ENCODE peak calls at places on chromosomes 5 and 9, in seven cellular contexts. One of them, this sample, is unnamed.

GRCh38 chr9:70113403-70114022 is 69.9 kb downstream of the MAMDC2 start:
- DNase-seq in aorta: peak; percentile 71
- DNase-seq in EL: peak; percentile 66
- DNase-seq in epithelial cell of esophagus: peak; percentile 79
- DNase-seq in pancreas: peak; percentile 41
- DNase-seq in activated T-helper 1 cell treated with Interleukin-2 at 50 U/mL for 16 hours: no peak
- DNase-seq in bronchial epithelial cell: peak; percentile 62
- DNase-seq in this sample: no peak

GRCh38 chr9:91207481-91207888 is 154.2 kb downstream of the AUH start:
- DNase-seq in aorta: no peak
- DNase-seq in EL: peak; percentile 22
- DNase-seq in epithelial cell of esophagus: no peak
- DNase-seq in pancreas: no peak
- DNase-seq in activated T-helper 1 cell treated with Interleukin-2 at 50 U/mL for 16 hours: no peak
- DNase-seq in bronchial epithelial cell: no peak
- DNase-seq in this sample: no peak

GRCh38 chr9:95506438-95506691 is 10.4 kb downstream of the PTCH1 start:
- DNase-seq in aorta: peak; percentile 53
- DNase-seq in EL: peak; percentile 53
- DNase-seq in epithelial cell of esophagus: peak; percentile 37
- DNase-seq in pancreas: peak; percentile 23
- DNase-seq in activated T-helper 1 cell treated with Interleukin-2 at 50 U/mL for 16 hours: no peak
- DNase-seq in bronchial epithelial cell: peak; percentile 21
- DNase-seq in this sample: no peak

GRCh38 chr9:87063883-87064282 is 116.6 kb upstream of the GAS1 start:
- DNase-seq in aorta: peak; percentile 53
- DNase-seq in EL: peak; percentile 62
- DNase-seq in epithelial cell of esophagus: peak; percentile 19
- DNase-seq in pancreas: no peak
- DNase-seq in activated T-helper 1 cell treated with Interleukin-2 at 50 U/mL for 16 hours: no peak
- DNase-seq in bronchial epithelial cell: peak; percentile 15
- DNase-seq in this sample: no peak

GRCh38 chr5:168667301-168667859 is 88.2 kb upstream of the PANK3 start:
- DNase-seq in aorta: no peak
- DNase-seq in EL: no peak
- DNase-seq in epithelial cell of esophagus: no peak
- DNase-seq in pancreas: no peak
- DNase-seq in activated T-helper 1 cell treated with Interleukin-2 at 50 U/mL for 16 hours: no peak
- DNase-seq in bronchial epithelial cell: no peak
- DNase-seq in this sample: no peak

GRCh38 chr9:81915801-81916505 is 12.3 kb upstream of the SPATA31D4 start:
- DNase-seq in aorta: no peak
- DNase-seq in EL: no peak
- DNase-seq in epithelial cell of esophagus: no peak
- DNase-seq in pancreas: no peak
- DNase-seq in activated T-helper 1 cell treated with Interleukin-2 at 50 U/mL for 16 hours: no peak
- DNase-seq in bronchial epithelial cell: no peak
- DNase-seq in this sample: no peak

GRCh38 chr5:174159327-174160247 is 114.1 kb downstream of the NSG2 start:
- DNase-seq in aorta: no peak
- DNase-seq in EL: peak; percentile 83
- DNase-seq in epithelial cell of esophagus: peak; percentile 40
- DNase-seq in pancreas: no peak
- DNase-seq in activated T-helper 1 cell treated with Interleukin-2 at 50 U/mL for 16 hours: no peak
- DNase-seq in bronchial epithelial cell: peak; percentile 51
- DNase-seq in this sample: no peak

GRCh38 chr9:126128494-126129142 is 198.0 kb upstream of the MVB12B start:
- DNase-seq in aorta: no peak
- DNase-seq in EL: no peak
- DNase-seq in epithelial cell of esophagus: no peak
- DNase-seq in pancreas: no peak
- DNase-seq in activated T-helper 1 cell treated with Interleukin-2 at 50 U/mL for 16 hours: no peak
- DNase-seq in bronchial epithelial cell: no peak
- DNase-seq in this sample: no peak

GRCh38 chr9:94111446-94111845 is 27.2 kb downstream of the PTPDC1 start:
- DNase-seq in aorta: no peak
- DNase-seq in EL: no peak
- DNase-seq in epithelial cell of esophagus: no peak
- DNase-seq in pancreas: no peak
- DNase-seq in activated T-helper 1 cell treated with Interleukin-2 at 50 U/mL for 16 hours: no peak
- DNase-seq in bronchial epithelial cell: no peak
- DNase-seq in this sample: no peak

GRCh38 chr9:115264333-115264732 is 146.4 kb upstream of the TNC start:
- DNase-seq in aorta: no peak
- DNase-seq in EL: peak; percentile 79
- DNase-seq in epithelial cell of esophagus: no peak
- DNase-seq in pancreas: no peak
- DNase-seq in activated T-helper 1 cell treated with Interleukin-2 at 50 U/mL for 16 hours: no peak
- DNase-seq in bronchial epithelial cell: no peak
- DNase-seq in this sample: no peak

GRCh38 chr5:115243412-115243811 is 19.3 kb downstream of the PGGT1B start:
- DNase-seq in aorta: no peak
- DNase-seq in EL: peak; percentile 10
- DNase-seq in epithelial cell of esophagus: peak; percentile 63
- DNase-seq in pancreas: no peak
- DNase-seq in activated T-helper 1 cell treated with Interleukin-2 at 50 U/mL for 16 hours: no peak
- DNase-seq in bronchial epithelial cell: peak; percentile 85
- DNase-seq in this sample: no peak

GRCh38 chr5:171152382-171152781 is 156.7 kb upstream of the TLX3 start:
- DNase-seq in aorta: no peak
- DNase-seq in EL: peak; percentile 39
- DNase-seq in epithelial cell of esophagus: peak; percentile 52
- DNase-seq in pancreas: no peak
- DNase-seq in activated T-helper 1 cell treated with Interleukin-2 at 50 U/mL for 16 hours: no peak
- DNase-seq in bronchial epithelial cell: peak; percentile 52
- DNase-seq in this sample: no peak

GRCh38 chr9:71506821-71507220 is 261.5 kb downstream of the CEMIP2 start:
- DNase-seq in aorta: no peak
- DNase-seq in EL: peak; percentile 45
- DNase-seq in epithelial cell of esophagus: peak; percentile 97
- DNase-seq in pancreas: no peak
- DNase-seq in activated T-helper 1 cell treated with Interleukin-2 at 50 U/mL for 16 hours: no peak
- DNase-seq in bronchial epithelial cell: peak; percentile 97
- DNase-seq in this sample: no peak

GRCh38 chr5:127343866-127344265 is 53.3 kb downstream of the MEGF10 start:
- DNase-seq in aorta: no peak
- DNase-seq in EL: no peak
- DNase-seq in epithelial cell of esophagus: no peak
- DNase-seq in pancreas: no peak
- DNase-seq in activated T-helper 1 cell treated with Interleukin-2 at 50 U/mL for 16 hours: no peak
- DNase-seq in bronchial epithelial cell: no peak
- DNase-seq in this sample: no peak

GRCh38 chr5:147075187-147075586 is 159.6 kb upstream of the STK32A start:
- DNase-seq in aorta: no peak
- DNase-seq in EL: no peak
- DNase-seq in epithelial cell of esophagus: peak; percentile 11
- DNase-seq in pancreas: no peak
- DNase-seq in activated T-helper 1 cell treated with Interleukin-2 at 50 U/mL for 16 hours: no peak
- DNase-seq in bronchial epithelial cell: peak; percentile 24
- DNase-seq in this sample: no peak

GRCh38 chr5:57172466-57172961 is 1.3 kb upstream of the GPBP1 start:
- DNase-seq in aorta: no peak
- DNase-seq in EL: peak; percentile 25
- DNase-seq in epithelial cell of esophagus: peak; percentile 45
- DNase-seq in pancreas: no peak
- DNase-seq in activated T-helper 1 cell treated with Interleukin-2 at 50 U/mL for 16 hours: no peak
- DNase-seq in bronchial epithelial cell: peak; percentile 55
- DNase-seq in this sample: no peak

GRCh38 chr9:134328841-134329575 is 2.8 kb downstream of the RXRA start:
- DNase-seq in aorta: peak; percentile 78
- DNase-seq in EL: peak; percentile 24
- DNase-seq in epithelial cell of esophagus: peak; percentile 50
- DNase-seq in pancreas: no peak
- DNase-seq in activated T-helper 1 cell treated with Interleukin-2 at 50 U/mL for 16 hours: no peak
- DNase-seq in bronchial epithelial cell: peak; percentile 39
- DNase-seq in this sample: no peak

GRCh38 chr9:89805726-89806125 is 200.9 kb downstream of the GADD45G start:
- DNase-seq in aorta: no peak
- DNase-seq in EL: no peak
- DNase-seq in epithelial cell of esophagus: no peak
- DNase-seq in pancreas: no peak
- DNase-seq in activated T-helper 1 cell treated with Interleukin-2 at 50 U/mL for 16 hours: no peak
- DNase-seq in bronchial epithelial cell: no peak
- DNase-seq in this sample: no peak

GRCh38 chr9:24516463-24516862 is 29.2 kb downstream of the IZUMO3 start:
- DNase-seq in aorta: no peak
- DNase-seq in EL: no peak
- DNase-seq in epithelial cell of esophagus: no peak
- DNase-seq in pancreas: no peak
- DNase-seq in activated T-helper 1 cell treated with Interleukin-2 at 50 U/mL for 16 hours: no peak
- DNase-seq in bronchial epithelial cell: no peak
- DNase-seq in this sample: no peak

GRCh38 chr5:35160486-35161116 is 69.7 kb downstream of the PRLR start:
- DNase-seq in aorta: no peak
- DNase-seq in EL: no peak
- DNase-seq in epithelial cell of esophagus: no peak
- DNase-seq in pancreas: no peak
- DNase-seq in activated T-helper 1 cell treated with Interleukin-2 at 50 U/mL for 16 hours: no peak
- DNase-seq in bronchial epithelial cell: no peak
- DNase-seq in this sample: no peak

GRCh38 chr5:170817195-170817594 is 33.7 kb downstream of the GABRP start:
- DNase-seq in aorta: no peak
- DNase-seq in EL: no peak
- DNase-seq in epithelial cell of esophagus: no peak
- DNase-seq in pancreas: no peak
- DNase-seq in activated T-helper 1 cell treated with Interleukin-2 at 50 U/mL for 16 hours: no peak
- DNase-seq in bronchial epithelial cell: no peak
- DNase-seq in this sample: no peak

GRCh38 chr9:96122756-96123155 is 179.2 kb downstream of the HSD17B3 start:
- DNase-seq in aorta: no peak
- DNase-seq in EL: peak; percentile 64
- DNase-seq in epithelial cell of esophagus: no peak
- DNase-seq in pancreas: no peak
- DNase-seq in activated T-helper 1 cell treated with Interleukin-2 at 50 U/mL for 16 hours: no peak
- DNase-seq in bronchial epithelial cell: peak; percentile 26
- DNase-seq in this sample: no peak

GRCh38 chr5:150113047-150113744 is 26.8 kb upstream of the CSF1R start:
- DNase-seq in aorta: peak; percentile 66
- DNase-seq in EL: no peak
- DNase-seq in epithelial cell of esophagus: peak; percentile 75
- DNase-seq in pancreas: no peak
- DNase-seq in activated T-helper 1 cell treated with Interleukin-2 at 50 U/mL for 16 hours: no peak
- DNase-seq in bronchial epithelial cell: peak; percentile 59
- DNase-seq in this sample: no peak

GRCh38 chr5:28483327-28484025 is 1445.1 kb upstream of the CDH9 start:
- DNase-seq in aorta: no peak
- DNase-seq in EL: no peak
- DNase-seq in epithelial cell of esophagus: no peak
- DNase-seq in pancreas: no peak
- DNase-seq in activated T-helper 1 cell treated with Interleukin-2 at 50 U/mL for 16 hours: no peak
- DNase-seq in bronchial epithelial cell: no peak
- DNase-seq in this sample: no peak

GRCh38 chr5:112113565-112113964 is 305.5 kb downstream of the EPB41L4A start:
- DNase-seq in aorta: no peak
- DNase-seq in EL: no peak
- DNase-seq in epithelial cell of esophagus: no peak
- DNase-seq in pancreas: no peak
- DNase-seq in activated T-helper 1 cell treated with Interleukin-2 at 50 U/mL for 16 hours: no peak
- DNase-seq in bronchial epithelial cell: no peak
- DNase-seq in this sample: no peak

GRCh38 chr9:69516353-69517322 is 155.5 kb downstream of the APBA1 start:
- DNase-seq in aorta: no peak
- DNase-seq in EL: no peak
- DNase-seq in epithelial cell of esophagus: no peak
- DNase-seq in pancreas: no peak
- DNase-seq in activated T-helper 1 cell treated with Interleukin-2 at 50 U/mL for 16 hours: no peak
- DNase-seq in bronchial epithelial cell: no peak
- DNase-seq in this sample: no peak

GRCh38 chr5:15571081-15571480 is 71.1 kb downstream of the FBXL7 start:
- DNase-seq in aorta: no peak
- DNase-seq in EL: no peak
- DNase-seq in epithelial cell of esophagus: no peak
- DNase-seq in pancreas: no peak
- DNase-seq in activated T-helper 1 cell treated with Interleukin-2 at 50 U/mL for 16 hours: no peak
- DNase-seq in bronchial epithelial cell: no peak
- DNase-seq in this sample: no peak